ENCODE peak calls at places on chromosomes 4 and X, in ten cellular contexts. One of them, this sample, is unnamed.
A peak's percentile ranks its signal among the peaks of the same experiment; 100 is the strongest.

GRCh38 chr4:108370826-108371225 is 202.1 kb upstream of the LEF1 start:
- DNase-seq in body of pancreas: no peak
- DNase-seq in AG09309: no peak
- DNase-seq in pancreas: no peak
- DNase-seq in uterus: no peak
- DNase-seq in suprapubic skin: no peak
- DNase-seq in neural progenitor cell: no peak
- DNase-seq in BE2C: no peak
- DNase-seq in cardiac fibroblast: no peak
- DNase-seq in epithelial cell of esophagus: no peak
- DNase-seq in this sample: no peak

GRCh38 chr4:8198206-8198905 is 734 bp upstream of the SH3TC1 start:
- DNase-seq in body of pancreas: peak; percentile 80
- DNase-seq in AG09309: no peak
- DNase-seq in pancreas: peak; percentile 76
- DNase-seq in uterus: no peak
- DNase-seq in suprapubic skin: no peak
- DNase-seq in neural progenitor cell: no peak
- DNase-seq in BE2C: no peak
- DNase-seq in cardiac fibroblast: no peak
- DNase-seq in epithelial cell of esophagus: peak; percentile 64
- DNase-seq in this sample: peak; percentile 87

GRCh38 chr4:34720563-34720962 is 1523.8 kb downstream of the ARAP2 start:
- DNase-seq in body of pancreas: no peak
- DNase-seq in AG09309: peak; percentile 21
- DNase-seq in pancreas: no peak
- DNase-seq in uterus: no peak
- DNase-seq in suprapubic skin: no peak
- DNase-seq in neural progenitor cell: peak; percentile 48
- DNase-seq in BE2C: no peak
- DNase-seq in cardiac fibroblast: peak; percentile 61
- DNase-seq in epithelial cell of esophagus: peak; percentile 56
- DNase-seq in this sample: peak; percentile 52

GRCh38 chr4:186651181-186651603 is 72.5 kb downstream of the FAT1 start:
- DNase-seq in body of pancreas: peak; percentile 43
- DNase-seq in AG09309: no peak
- DNase-seq in pancreas: peak; percentile 22
- DNase-seq in uterus: no peak
- DNase-seq in suprapubic skin: no peak
- DNase-seq in neural progenitor cell: peak; percentile 25
- DNase-seq in BE2C: no peak
- DNase-seq in cardiac fibroblast: no peak
- DNase-seq in epithelial cell of esophagus: no peak
- DNase-seq in this sample: no peak

GRCh38 chr4:83109480-83110221 is 4.9 kb downstream of the PLAC8 start:
- DNase-seq in body of pancreas: peak; percentile 55
- DNase-seq in AG09309: no peak
- DNase-seq in pancreas: peak; percentile 9
- DNase-seq in uterus: peak; percentile 18
- DNase-seq in suprapubic skin: peak; percentile 66
- DNase-seq in neural progenitor cell: peak; percentile 75
- DNase-seq in BE2C: peak; percentile 75
- DNase-seq in cardiac fibroblast: no peak
- DNase-seq in epithelial cell of esophagus: peak; percentile 54
- DNase-seq in this sample: peak; percentile 47

GRCh38 chrX:131675596-131676194 is 131.8 kb downstream of the OR13H1 start:
- DNase-seq in body of pancreas: no peak
- DNase-seq in AG09309: no peak
- DNase-seq in pancreas: no peak
- DNase-seq in uterus: no peak
- DNase-seq in suprapubic skin: no peak
- DNase-seq in neural progenitor cell: peak; percentile 39
- DNase-seq in BE2C: peak; percentile 11
- DNase-seq in cardiac fibroblast: peak; percentile 30
- DNase-seq in epithelial cell of esophagus: peak; percentile 13
- DNase-seq in this sample: no peak

GRCh38 chr4:85964298-85964697 is 395.6 kb downstream of the MAPK10 start:
- DNase-seq in body of pancreas: no peak
- DNase-seq in AG09309: no peak
- DNase-seq in pancreas: no peak
- DNase-seq in uterus: no peak
- DNase-seq in suprapubic skin: no peak
- DNase-seq in neural progenitor cell: no peak
- DNase-seq in BE2C: no peak
- DNase-seq in cardiac fibroblast: no peak
- DNase-seq in epithelial cell of esophagus: no peak
- DNase-seq in this sample: no peak

GRCh38 chr4:31237242-31237641 is 517.1 kb downstream of the PCDH7 start:
- DNase-seq in body of pancreas: no peak
- DNase-seq in AG09309: no peak
- DNase-seq in pancreas: no peak
- DNase-seq in uterus: no peak
- DNase-seq in suprapubic skin: no peak
- DNase-seq in neural progenitor cell: no peak
- DNase-seq in BE2C: no peak
- DNase-seq in cardiac fibroblast: no peak
- DNase-seq in epithelial cell of esophagus: peak; percentile 40
- DNase-seq in this sample: no peak

GRCh38 chr4:76626686-76627465 is 191.8 kb downstream of the SHROOM3 start:
- DNase-seq in body of pancreas: no peak
- DNase-seq in AG09309: no peak
- DNase-seq in pancreas: no peak
- DNase-seq in uterus: no peak
- DNase-seq in suprapubic skin: no peak
- DNase-seq in neural progenitor cell: no peak
- DNase-seq in BE2C: peak; percentile 13
- DNase-seq in cardiac fibroblast: peak; percentile 43
- DNase-seq in epithelial cell of esophagus: no peak
- DNase-seq in this sample: no peak

GRCh38 chrX:10076765-10077164 is 80.0 kb upstream of the CLCN4 start:
- DNase-seq in body of pancreas: no peak
- DNase-seq in AG09309: no peak
- DNase-seq in pancreas: no peak
- DNase-seq in uterus: no peak
- DNase-seq in suprapubic skin: no peak
- DNase-seq in neural progenitor cell: no peak
- DNase-seq in BE2C: no peak
- DNase-seq in cardiac fibroblast: no peak
- DNase-seq in epithelial cell of esophagus: peak; percentile 74
- DNase-seq in this sample: no peak

GRCh38 chr4:23297327-23297726 is 592.5 kb downstream of the PPARGC1A start:
- DNase-seq in body of pancreas: no peak
- DNase-seq in AG09309: no peak
- DNase-seq in pancreas: no peak
- DNase-seq in uterus: no peak
- DNase-seq in suprapubic skin: no peak
- DNase-seq in neural progenitor cell: no peak
- DNase-seq in BE2C: no peak
- DNase-seq in cardiac fibroblast: no peak
- DNase-seq in epithelial cell of esophagus: no peak
- DNase-seq in this sample: peak; percentile 0

GRCh38 chrX:71251456-71251973 is 2.4 kb downstream of the ZMYM3 start:
- DNase-seq in body of pancreas: no peak
- DNase-seq in AG09309: no peak
- DNase-seq in pancreas: no peak
- DNase-seq in uterus: no peak
- DNase-seq in suprapubic skin: no peak
- DNase-seq in neural progenitor cell: no peak
- DNase-seq in BE2C: no peak
- DNase-seq in cardiac fibroblast: no peak
- DNase-seq in epithelial cell of esophagus: no peak
- DNase-seq in this sample: no peak

GRCh38 chrX:25144043-25144940 is 128.5 kb upstream of the ARX start:
- DNase-seq in body of pancreas: peak; percentile 80
- DNase-seq in AG09309: peak; percentile 20
- DNase-seq in pancreas: peak; percentile 7
- DNase-seq in uterus: peak; percentile 42
- DNase-seq in suprapubic skin: peak; percentile 63
- DNase-seq in neural progenitor cell: peak; percentile 88
- DNase-seq in BE2C: peak; percentile 61
- DNase-seq in cardiac fibroblast: peak; percentile 62
- DNase-seq in epithelial cell of esophagus: peak; percentile 43
- DNase-seq in this sample: peak; percentile 23

GRCh38 chr4:159435561-159436023 is 332.7 kb downstream of the RAPGEF2 start:
- DNase-seq in body of pancreas: no peak
- DNase-seq in AG09309: no peak
- DNase-seq in pancreas: no peak
- DNase-seq in uterus: no peak
- DNase-seq in suprapubic skin: no peak
- DNase-seq in neural progenitor cell: no peak
- DNase-seq in BE2C: no peak
- DNase-seq in cardiac fibroblast: peak; percentile 49
- DNase-seq in epithelial cell of esophagus: peak; percentile 41
- DNase-seq in this sample: no peak

GRCh38 chrX:27555514-27555913 is 34.6 kb upstream of the DCAF8L2 start:
- DNase-seq in body of pancreas: no peak
- DNase-seq in AG09309: no peak
- DNase-seq in pancreas: no peak
- DNase-seq in uterus: no peak
- DNase-seq in suprapubic skin: no peak
- DNase-seq in neural progenitor cell: peak; percentile 65
- DNase-seq in BE2C: peak; percentile 5
- DNase-seq in cardiac fibroblast: peak; percentile 56
- DNase-seq in epithelial cell of esophagus: peak; percentile 48
- DNase-seq in this sample: no peak

GRCh38 chr4:147139455-147140198 is 194.0 kb upstream of the TTC29 start:
- DNase-seq in body of pancreas: no peak
- DNase-seq in AG09309: no peak
- DNase-seq in pancreas: no peak
- DNase-seq in uterus: no peak
- DNase-seq in suprapubic skin: no peak
- DNase-seq in neural progenitor cell: no peak
- DNase-seq in BE2C: no peak
- DNase-seq in cardiac fibroblast: no peak
- DNase-seq in epithelial cell of esophagus: no peak
- DNase-seq in this sample: no peak
- H3K4me3 ChIP-seq in body of pancreas: no peak overlapping the region
- H3K4me3 ChIP-seq in AG09309: no peak overlapping the region
- H3K4me3 ChIP-seq in pancreas: no peak overlapping the region
- H3K4me3 ChIP-seq in uterus: no peak overlapping the region
- H3K4me3 ChIP-seq in suprapubic skin: no peak overlapping the region
- H3K4me3 ChIP-seq in neural progenitor cell: no peak overlapping the region
- H3K4me3 ChIP-seq in BE2C: no peak overlapping the region
- H3K4me3 ChIP-seq in cardiac fibroblast: no peak overlapping the region
- H3K4me3 ChIP-seq in epithelial cell of esophagus: no peak overlapping the region
- H3K4me3 ChIP-seq in this sample: no peak overlapping the region

GRCh38 chr4:94345267-94345666 is 2.6 kb upstream of the HPGDS start:
- DNase-seq in body of pancreas: no peak
- DNase-seq in AG09309: no peak
- DNase-seq in pancreas: no peak
- DNase-seq in uterus: no peak
- DNase-seq in suprapubic skin: no peak
- DNase-seq in neural progenitor cell: no peak
- DNase-seq in BE2C: no peak
- DNase-seq in cardiac fibroblast: no peak
- DNase-seq in epithelial cell of esophagus: no peak
- DNase-seq in this sample: no peak
- H3K4me3 ChIP-seq in body of pancreas: no peak overlapping the region
- H3K4me3 ChIP-seq in AG09309: no peak overlapping the region
- H3K4me3 ChIP-seq in pancreas: no peak overlapping the region
- H3K4me3 ChIP-seq in uterus: no peak overlapping the region
- H3K4me3 ChIP-seq in suprapubic skin: no peak overlapping the region
- H3K4me3 ChIP-seq in neural progenitor cell: no peak overlapping the region
- H3K4me3 ChIP-seq in BE2C: no peak overlapping the region
- H3K4me3 ChIP-seq in cardiac fibroblast: no peak overlapping the region
- H3K4me3 ChIP-seq in epithelial cell of esophagus: no peak overlapping the region
- H3K4me3 ChIP-seq in this sample: no peak overlapping the region

DNA sequence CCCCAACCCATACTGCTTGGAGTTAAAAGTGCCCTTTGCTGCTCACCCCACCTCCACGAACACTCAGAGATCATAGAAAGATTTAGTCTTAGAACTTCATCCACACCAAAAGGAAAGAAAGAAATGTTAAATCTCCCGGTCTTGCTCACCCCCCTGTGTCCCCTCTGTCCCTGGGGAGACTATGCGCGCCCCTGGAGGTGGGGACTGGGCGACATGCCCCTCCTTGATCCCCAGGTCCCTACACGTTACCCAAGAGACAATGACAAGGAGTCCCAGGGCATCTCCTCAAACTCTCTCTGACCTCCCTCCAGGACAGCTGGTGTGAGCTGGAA is 612 bp downstream of the ITM2A start:
- DNase-seq in body of pancreas: no peak
- DNase-seq in AG09309: no peak
- DNase-seq in pancreas: no peak
- DNase-seq in uterus: peak; percentile 12
- DNase-seq in suprapubic skin: no peak
- DNase-seq in neural progenitor cell: no peak
- DNase-seq in BE2C: no peak
- DNase-seq in cardiac fibroblast: no peak
- DNase-seq in epithelial cell of esophagus: no peak
- DNase-seq in this sample: no peak
- H3K4me3 ChIP-seq in body of pancreas: peak overlapping the region; percentile 9
- H3K4me3 ChIP-seq in AG09309: no peak overlapping the region
- H3K4me3 ChIP-seq in pancreas: no peak overlapping the region
- H3K4me3 ChIP-seq in uterus: peak overlapping the region; percentile 41
- H3K4me3 ChIP-seq in suprapubic skin: peak overlapping the region; percentile 54
- H3K4me3 ChIP-seq in neural progenitor cell: peak overlapping the region; percentile 44
- H3K4me3 ChIP-seq in BE2C: peak overlapping the region; percentile 29
- H3K4me3 ChIP-seq in cardiac fibroblast: peak overlapping the region; percentile 28
- H3K4me3 ChIP-seq in epithelial cell of esophagus: no peak overlapping the region
- H3K4me3 ChIP-seq in this sample: peak overlapping the region; percentile 60

GRCh38 chrX:23901805-23902204 is 5.9 kb downstream of the APOO start:
- DNase-seq in body of pancreas: peak; percentile 70
- DNase-seq in AG09309: no peak
- DNase-seq in pancreas: peak; percentile 44
- DNase-seq in uterus: peak; percentile 21
- DNase-seq in suprapubic skin: no peak
- DNase-seq in neural progenitor cell: peak; percentile 88
- DNase-seq in BE2C: peak; percentile 47
- DNase-seq in cardiac fibroblast: peak; percentile 91
- DNase-seq in epithelial cell of esophagus: peak; percentile 80
- DNase-seq in this sample: peak; percentile 59
- H3K4me3 ChIP-seq in body of pancreas: no peak overlapping the region
- H3K4me3 ChIP-seq in AG09309: no peak overlapping the region
- H3K4me3 ChIP-seq in pancreas: no peak overlapping the region
- H3K4me3 ChIP-seq in uterus: no peak overlapping the region
- H3K4me3 ChIP-seq in suprapubic skin: no peak overlapping the region
- H3K4me3 ChIP-seq in neural progenitor cell: no peak overlapping the region
- H3K4me3 ChIP-seq in BE2C: no peak overlapping the region
- H3K4me3 ChIP-seq in cardiac fibroblast: no peak overlapping the region
- H3K4me3 ChIP-seq in epithelial cell of esophagus: no peak overlapping the region
- H3K4me3 ChIP-seq in this sample: no peak overlapping the region